ENCODE peak calls at places on chromosomes 6 and 20, in eight cellular contexts. A, P, H, M, Z, O, E and C are unnamed samples.

GRCh38 chr6:151288711-151289398 is 49.1 kb downstream of the AKAP12 start:
- DNase-seq in A (no peak), P (no peak), H (no peak), M (no peak), Z (no peak), O (no peak), E (no peak), C (no peak)

GRCh38 chr6:141335476-141335875 is 797.2 kb upstream of the GJE1 start:
- DNase-seq in A (no peak), P (no peak), H (no peak), M (no peak), Z (no peak), O (no peak), E (no peak), C (no peak)

GRCh38 chr6:5365430-5366195 is 104.3 kb downstream of the FARS2 start:
- DNase-seq in A (no peak), P (no peak), H (no peak), M (no peak), Z (no peak), O (no peak), E (no peak), C (no peak)

GRCh38 chr20:58011947-58012610 is 216.4 kb downstream of the ANKRD60 start:
- DNase-seq in A (no peak), P (no peak), H (no peak), M (no peak), Z (no peak), O (no peak), E (no peak), C (peak; percentile 23)

GRCh38 chr20:50301712-50302111 is 111.1 kb downstream of the CEBPB start:
- DNase-seq in A (no peak), P (no peak), H (no peak), M (no peak), Z (no peak), O (no peak), E (no peak), C (no peak)

GRCh38 chr6:41581381-41581991 is 35.3 kb downstream of the FOXP4 start:
- DNase-seq in A (no peak), P (no peak), H (peak; percentile 57), M (peak; percentile 98), Z (no peak), O (peak; percentile 95), E (no peak), C (no peak)

GRCh38 chr6:36544228-36544627 is 3.1 kb downstream of the STK38 start:
- DNase-seq in A (peak; percentile 63), P (peak; percentile 10), H (peak; percentile 35), M (peak; percentile 37), Z (no peak), O (no peak), E (no peak), C (no peak)

GRCh38 chr20:61486198-61486597 is 234.1 kb downstream of the CDH4 start:
- DNase-seq in A (no peak), P (no peak), H (no peak), M (no peak), Z (no peak), O (no peak), E (no peak), C (peak; percentile 8)

GRCh38 chr6:42339991-42340401 is 111.7 kb downstream of the TRERF1 start:
- DNase-seq in A (no peak), P (peak; percentile 47), H (no peak), M (peak; percentile 29), Z (no peak), O (no peak), E (no peak), C (no peak)

GRCh38 chr6:157552171-157552747 is 171.3 kb downstream of the ZDHHC14 start:
- DNase-seq in A (no peak), P (no peak), H (no peak), M (no peak), Z (peak; percentile 68), O (no peak), E (no peak), C (peak; percentile 97)

GRCh38 chr6:136551103-136551502 is 881 bp upstream of the MAP7 start:
- DNase-seq in A (no peak), P (no peak), H (no peak), M (no peak), Z (no peak), O (no peak), E (no peak), C (no peak)

GRCh38 chr6:137486388-137486787 is 7.8 kb downstream of the OLIG3 start:
- DNase-seq in A (no peak), P (no peak), H (no peak), M (no peak), Z (peak; percentile 54), O (no peak), E (no peak), C (no peak)

GRCh38 chr6:166206066-166206465 is 38.4 kb upstream of the TBXT start:
- DNase-seq in A (no peak), P (no peak), H (no peak), M (no peak), Z (no peak), O (no peak), E (no peak), C (no peak)

GRCh38 chr6:1686117-1687098 is 76.7 kb downstream of the FOXC1 start:
- DNase-seq in A (no peak), P (no peak), H (peak; percentile 86), M (peak; percentile 97), Z (no peak), O (peak; percentile 45), E (no peak), C (no peak)

GRCh38 chr6:85402922-85403321 is 47.0 kb upstream of the NT5E start:
- DNase-seq in A (no peak), P (no peak), H (no peak), M (no peak), Z (no peak), O (no peak), E (no peak), C (no peak)

GRCh38 chr20:63178889-63179751 is 36.8 kb downstream of the YTHDF1 start:
- DNase-seq in A (peak; percentile 68), P (peak; percentile 50), H (no peak), M (peak; percentile 43), Z (peak; percentile 81), O (peak; percentile 83), E (peak; percentile 55), C (peak; percentile 62)

GRCh38 chr20:23007462-23007861 is 27.6 kb upstream of the SSTR4 start:
- DNase-seq in A (no peak), P (no peak), H (no peak), M (no peak), Z (no peak), O (no peak), E (no peak), C (no peak)

GRCh38 chr20:50297498-50298348 is 107.1 kb downstream of the CEBPB start:
- DNase-seq in A (no peak), P (no peak), H (no peak), M (no peak), Z (no peak), O (no peak), E (no peak), C (no peak)

GRCh38 chr20:59124326-59125029 is 39.1 kb upstream of the ZNF831 start:
- DNase-seq in A (peak; percentile 23), P (no peak), H (no peak), M (no peak), Z (no peak), O (no peak), E (no peak), C (no peak)

GRCh38 chr6:110116258-110116657 is 63.2 kb downstream of the WASF1 start:
- DNase-seq in A (no peak), P (no peak), H (no peak), M (no peak), Z (no peak), O (no peak), E (no peak), C (no peak)

GRCh38 chr20:14189794-14190402 is 147.5 kb downstream of the FLRT3 start:
- DNase-seq in A (no peak), P (no peak), H (peak; percentile 19), M (peak; percentile 33), Z (no peak), O (no peak), E (no peak), C (no peak)

GRCh38 chr6:32047084-32047478 is 8.9 kb downstream of the CYP21A2 start:
- DNase-seq in A (no peak), P (no peak), H (peak; percentile 65), M (peak; percentile 47), Z (no peak), O (peak; percentile 60), E (no peak), C (no peak)

GRCh38 chr6:7198833-7199800 is 91.4 kb downstream of the RREB1 start:
- DNase-seq in A (no peak), P (no peak), H (no peak), M (no peak), Z (no peak), O (no peak), E (no peak), C (no peak)

GRCh38 chr6:26033942-26034354 is 53.3 kb upstream of the HFE start:
- DNase-seq in A (no peak), P (no peak), H (no peak), M (no peak), Z (peak; percentile 78), O (no peak), E (no peak), C (peak; percentile 54)

GRCh38 chr6:111712398-111712797 is 106.7 kb upstream of the TRAF3IP2 start:
- DNase-seq in A (peak; percentile 37), P (no peak), H (no peak), M (peak; percentile 52), Z (peak; percentile 42), O (no peak), E (no peak), C (no peak)

GRCh38 chr20:5888051-5888450 is 62.3 kb downstream of the TRMT6 start:
- DNase-seq in A (no peak), P (no peak), H (no peak), M (no peak), Z (no peak), O (no peak), E (no peak), C (no peak)

GRCh38 chr6:108831104-108831503 is 17.1 kb upstream of the ARMC2 start:
- DNase-seq in A (no peak), P (no peak), H (peak; percentile 39), M (no peak), Z (no peak), O (no peak), E (no peak), C (no peak)

GRCh38 chr20:64156886-64157875 is 7.1 kb upstream of the MYT1 start:
- DNase-seq in A (no peak), P (no peak), H (no peak), M (no peak), Z (no peak), O (no peak), E (no peak), C (no peak)

GRCh38 chr6:144893737-144894151 is 608.6 kb downstream of the UTRN start:
- DNase-seq in A (no peak), P (no peak), H (no peak), M (no peak), Z (no peak), O (no peak), E (no peak), C (no peak)

GRCh38 chr6:130138116-130138908 is 84.4 kb downstream of the SAMD3 start:
- DNase-seq in A (no peak), P (no peak), H (no peak), M (no peak), Z (no peak), O (no peak), E (no peak), C (no peak)

GRCh38 chr20:19688031-19688806 is 69.8 kb upstream of the RIN2 start:
- DNase-seq in A (no peak), P (no peak), H (peak; percentile 89), M (peak; percentile 94), Z (peak; percentile 57), O (peak; percentile 67), E (peak; percentile 65), C (peak; percentile 79)

GRCh38 chr6:5061152-5061551 is 24.0 kb upstream of the PPP1R3G start:
- DNase-seq in A (no peak), P (no peak), H (no peak), M (no peak), Z (no peak), O (no peak), E (no peak), C (no peak)

GRCh38 chr20:59087829-59088433 is 45.3 kb upstream of the PRELID3B start:
- DNase-seq in A (peak; percentile 81), P (peak; percentile 83), H (peak; percentile 33), M (peak; percentile 69), Z (peak; percentile 80), O (peak; percentile 91), E (peak; percentile 91), C (peak; percentile 72)

GRCh38 chr6:24321538-24322162 is 36.2 kb downstream of the DCDC2 start:
- DNase-seq in A (no peak), P (no peak), H (no peak), M (peak; percentile 37), Z (no peak), O (no peak), E (no peak), C (no peak)